ENCODE peak calls at places on chromosomes 3 and 15, in ten cellular contexts. One of them, this sample, is unnamed.

GRCh38 chr15:80977627-80978036 is 12.0 kb downstream of the MESD start:
- DNase-seq in RWPE1: no peak
- DNase-seq in fibroblast of lung: peak
- DNase-seq in uterus: peak
- DNase-seq in GM23338: peak
- DNase-seq in tibial nerve: peak
- DNase-seq in body of pancreas: peak
- DNase-seq in PC-3: peak
- DNase-seq in naive thymus-derived CD4-positive, alpha-beta T cell: no peak
- DNase-seq in sigmoid colon: peak
- DNase-seq in this sample: peak

GRCh38 chr15:72169921-72170611 is 27.5 kb downstream of the GRAMD2A start:
- DNase-seq in RWPE1: no peak
- DNase-seq in fibroblast of lung: no peak
- DNase-seq in uterus: no peak
- DNase-seq in GM23338: no peak
- DNase-seq in tibial nerve: no peak
- DNase-seq in body of pancreas: no peak
- DNase-seq in PC-3: no peak
- DNase-seq in naive thymus-derived CD4-positive, alpha-beta T cell: no peak
- DNase-seq in sigmoid colon: no peak
- DNase-seq in this sample: no peak

GRCh38 chr15:78968539-78969271 is 23.9 kb upstream of the CTSH start:
- DNase-seq in RWPE1: peak
- DNase-seq in fibroblast of lung: no peak
- DNase-seq in uterus: no peak
- DNase-seq in GM23338: peak
- DNase-seq in tibial nerve: no peak
- DNase-seq in body of pancreas: peak
- DNase-seq in PC-3: peak
- DNase-seq in naive thymus-derived CD4-positive, alpha-beta T cell: no peak
- DNase-seq in sigmoid colon: no peak
- DNase-seq in this sample: no peak

GRCh38 chr3:46378426-46378942 is 7.7 kb downstream of the CCR5 start:
- DNase-seq in RWPE1: peak
- DNase-seq in fibroblast of lung: peak
- DNase-seq in uterus: peak
- DNase-seq in GM23338: peak
- DNase-seq in tibial nerve: peak
- DNase-seq in body of pancreas: peak
- DNase-seq in PC-3: peak
- DNase-seq in naive thymus-derived CD4-positive, alpha-beta T cell: peak
- DNase-seq in sigmoid colon: peak
- DNase-seq in this sample: peak

GRCh38 chr15:52109559-52110451 is 2.8 kb downstream of the BCL2L10 start:
- DNase-seq in RWPE1: no peak
- DNase-seq in fibroblast of lung: no peak
- DNase-seq in uterus: no peak
- DNase-seq in GM23338: no peak
- DNase-seq in tibial nerve: no peak
- DNase-seq in body of pancreas: no peak
- DNase-seq in PC-3: no peak
- DNase-seq in naive thymus-derived CD4-positive, alpha-beta T cell: no peak
- DNase-seq in sigmoid colon: no peak
- DNase-seq in this sample: no peak

GRCh38 chr3:119665954-119666559 is 5.7 kb upstream of the POPDC2 start:
- DNase-seq in RWPE1: no peak
- DNase-seq in fibroblast of lung: no peak
- DNase-seq in uterus: no peak
- DNase-seq in GM23338: no peak
- DNase-seq in tibial nerve: no peak
- DNase-seq in body of pancreas: no peak
- DNase-seq in PC-3: no peak
- DNase-seq in naive thymus-derived CD4-positive, alpha-beta T cell: no peak
- DNase-seq in sigmoid colon: no peak
- DNase-seq in this sample: no peak

GRCh38 chr15:28984421-28985375 is 98.9 kb downstream of the APBA2 start:
- DNase-seq in RWPE1: no peak
- DNase-seq in fibroblast of lung: peak
- DNase-seq in uterus: no peak
- DNase-seq in GM23338: no peak
- DNase-seq in tibial nerve: no peak
- DNase-seq in body of pancreas: no peak
- DNase-seq in PC-3: no peak
- DNase-seq in naive thymus-derived CD4-positive, alpha-beta T cell: no peak
- DNase-seq in sigmoid colon: no peak
- DNase-seq in this sample: no peak

GRCh38 chr3:162799910-162800309 is 1303.3 kb downstream of the OTOL1 start:
- DNase-seq in RWPE1: no peak
- DNase-seq in fibroblast of lung: peak
- DNase-seq in uterus: no peak
- DNase-seq in GM23338: peak
- DNase-seq in tibial nerve: no peak
- DNase-seq in body of pancreas: no peak
- DNase-seq in PC-3: peak
- DNase-seq in naive thymus-derived CD4-positive, alpha-beta T cell: no peak
- DNase-seq in sigmoid colon: no peak
- DNase-seq in this sample: no peak

GRCh38 chr15:99268431-99268830 is 17.1 kb downstream of the LRRC28 start:
- DNase-seq in RWPE1: no peak
- DNase-seq in fibroblast of lung: no peak
- DNase-seq in uterus: no peak
- DNase-seq in GM23338: no peak
- DNase-seq in tibial nerve: no peak
- DNase-seq in body of pancreas: peak
- DNase-seq in PC-3: no peak
- DNase-seq in naive thymus-derived CD4-positive, alpha-beta T cell: no peak
- DNase-seq in sigmoid colon: no peak
- DNase-seq in this sample: no peak

GRCh38 chr15:68642491-68642845 is 63.7 kb downstream of the CORO2B start:
- DNase-seq in RWPE1: no peak
- DNase-seq in fibroblast of lung: peak
- DNase-seq in uterus: no peak
- DNase-seq in GM23338: peak
- DNase-seq in tibial nerve: no peak
- DNase-seq in body of pancreas: no peak
- DNase-seq in PC-3: no peak
- DNase-seq in naive thymus-derived CD4-positive, alpha-beta T cell: no peak
- DNase-seq in sigmoid colon: peak
- DNase-seq in this sample: no peak

GRCh38 chr15:25849431-25849921 is 13.7 kb downstream of the ATP10A start:
- DNase-seq in RWPE1: no peak
- DNase-seq in fibroblast of lung: peak
- DNase-seq in uterus: no peak
- DNase-seq in GM23338: peak
- DNase-seq in tibial nerve: no peak
- DNase-seq in body of pancreas: no peak
- DNase-seq in PC-3: peak
- DNase-seq in naive thymus-derived CD4-positive, alpha-beta T cell: peak
- DNase-seq in sigmoid colon: peak
- DNase-seq in this sample: peak

GRCh38 chr15:45399381-45400212 is 21.3 kb upstream of the GATM start:
- DNase-seq in RWPE1: peak
- DNase-seq in fibroblast of lung: peak
- DNase-seq in uterus: no peak
- DNase-seq in GM23338: peak
- DNase-seq in tibial nerve: no peak
- DNase-seq in body of pancreas: no peak
- DNase-seq in PC-3: peak
- DNase-seq in naive thymus-derived CD4-positive, alpha-beta T cell: peak
- DNase-seq in sigmoid colon: no peak
- DNase-seq in this sample: peak

GRCh38 chr15:39918688-39919385 is 1.2 kb downstream of the GPR176 start:
- DNase-seq in RWPE1: peak
- DNase-seq in fibroblast of lung: peak
- DNase-seq in uterus: no peak
- DNase-seq in GM23338: no peak
- DNase-seq in tibial nerve: no peak
- DNase-seq in body of pancreas: no peak
- DNase-seq in PC-3: peak
- DNase-seq in naive thymus-derived CD4-positive, alpha-beta T cell: no peak
- DNase-seq in sigmoid colon: no peak
- DNase-seq in this sample: no peak

GRCh38 chr15:39921274-39921638 is 1.2 kb upstream of the GPR176 start:
- DNase-seq in RWPE1: no peak
- DNase-seq in fibroblast of lung: no peak
- DNase-seq in uterus: no peak
- DNase-seq in GM23338: no peak
- DNase-seq in tibial nerve: no peak
- DNase-seq in body of pancreas: no peak
- DNase-seq in PC-3: no peak
- DNase-seq in naive thymus-derived CD4-positive, alpha-beta T cell: no peak
- DNase-seq in sigmoid colon: no peak
- DNase-seq in this sample: no peak

GRCh38 chr15:39920510-39921273 is 626 bp upstream of the GPR176 start:
- DNase-seq in RWPE1: peak
- DNase-seq in fibroblast of lung: peak
- DNase-seq in uterus: peak
- DNase-seq in GM23338: peak
- DNase-seq in tibial nerve: peak
- DNase-seq in body of pancreas: peak
- DNase-seq in PC-3: peak
- DNase-seq in naive thymus-derived CD4-positive, alpha-beta T cell: peak
- DNase-seq in sigmoid colon: peak
- DNase-seq in this sample: peak

GRCh38 chr15:39919396-39919739 is 698 bp downstream of the GPR176 start:
- DNase-seq in RWPE1: no peak
- DNase-seq in fibroblast of lung: no peak
- DNase-seq in uterus: no peak
- DNase-seq in GM23338: peak
- DNase-seq in tibial nerve: no peak
- DNase-seq in body of pancreas: no peak
- DNase-seq in PC-3: no peak
- DNase-seq in naive thymus-derived CD4-positive, alpha-beta T cell: no peak
- DNase-seq in sigmoid colon: no peak
- DNase-seq in this sample: no peak

DNA sequence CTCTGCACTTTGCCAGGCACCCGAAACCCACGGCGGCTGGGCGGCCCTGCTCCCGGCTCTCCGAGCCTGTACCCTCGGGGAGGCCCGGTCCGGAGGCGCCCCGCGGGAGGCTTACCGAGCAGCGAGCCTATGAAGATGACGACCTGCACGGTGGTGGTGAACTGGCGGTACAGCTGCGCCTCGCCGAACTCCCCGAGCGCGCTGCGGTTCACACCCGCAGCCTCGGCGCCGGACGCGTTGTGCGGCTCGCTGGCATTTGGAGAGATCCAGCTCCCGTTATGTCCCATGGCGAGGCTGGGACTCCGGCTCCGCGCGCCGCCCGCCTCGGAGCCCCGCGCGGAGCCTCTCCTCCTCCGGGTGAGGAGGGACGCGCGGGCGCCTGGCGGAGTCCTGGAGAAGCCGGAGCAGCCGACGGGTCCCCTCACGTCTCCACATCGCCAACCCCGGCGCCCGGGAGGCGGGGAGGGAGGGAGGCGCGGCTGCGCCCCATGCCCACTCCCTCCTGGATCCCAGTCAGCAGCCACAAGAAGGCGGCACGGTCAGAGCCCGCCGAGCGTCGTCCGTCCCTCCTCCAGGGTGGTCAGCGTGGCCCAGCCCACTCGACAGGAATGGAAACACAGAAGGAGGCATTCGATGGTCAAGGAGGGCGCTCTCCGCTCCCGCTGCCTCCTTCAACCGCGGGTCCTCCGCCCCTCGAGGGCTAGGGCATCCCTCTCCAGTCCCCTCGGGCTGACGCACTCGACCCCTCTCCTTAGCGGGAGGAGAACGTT is at the start of gene GPR176:
- DNase-seq in RWPE1: peak
- DNase-seq in fibroblast of lung: peak
- DNase-seq in uterus: peak
- DNase-seq in GM23338: peak
- DNase-seq in tibial nerve: no peak
- DNase-seq in body of pancreas: peak
- DNase-seq in PC-3: peak
- DNase-seq in naive thymus-derived CD4-positive, alpha-beta T cell: peak
- DNase-seq in sigmoid colon: peak
- DNase-seq in this sample: peak
- H3K27ac ChIP-seq in RWPE1: peak
- H3K27ac ChIP-seq in fibroblast of lung: peak
- H3K27ac ChIP-seq in uterus: peak
- H3K27ac ChIP-seq in GM23338: peak
- H3K27ac ChIP-seq in tibial nerve: peak
- H3K27ac ChIP-seq in body of pancreas: peak
- H3K27ac ChIP-seq in PC-3: peak
- H3K27ac ChIP-seq in naive thymus-derived CD4-positive, alpha-beta T cell: no peak
- H3K27ac ChIP-seq in sigmoid colon: peak
- H3K27ac ChIP-seq in this sample: no peak

GRCh38 chr3:114314259-114314658 is 20.4 kb downstream of the TIGIT start:
- DNase-seq in RWPE1: no peak
- DNase-seq in fibroblast of lung: no peak
- DNase-seq in uterus: no peak
- DNase-seq in GM23338: no peak
- DNase-seq in tibial nerve: no peak
- DNase-seq in body of pancreas: no peak
- DNase-seq in PC-3: no peak
- DNase-seq in naive thymus-derived CD4-positive, alpha-beta T cell: no peak
- DNase-seq in sigmoid colon: no peak
- DNase-seq in this sample: no peak
- H3K27ac ChIP-seq in RWPE1: no peak
- H3K27ac ChIP-seq in fibroblast of lung: no peak
- H3K27ac ChIP-seq in uterus: no peak
- H3K27ac ChIP-seq in GM23338: no peak
- H3K27ac ChIP-seq in tibial nerve: no peak
- H3K27ac ChIP-seq in body of pancreas: no peak
- H3K27ac ChIP-seq in PC-3: no peak
- H3K27ac ChIP-seq in naive thymus-derived CD4-positive, alpha-beta T cell: no peak
- H3K27ac ChIP-seq in sigmoid colon: no peak
- H3K27ac ChIP-seq in this sample: no peak

GRCh38 chr15:43702701-43703433 is 9.2 kb downstream of the CKMT1A start:
- DNase-seq in RWPE1: no peak
- DNase-seq in fibroblast of lung: no peak
- DNase-seq in uterus: no peak
- DNase-seq in GM23338: no peak
- DNase-seq in tibial nerve: no peak
- DNase-seq in body of pancreas: no peak
- DNase-seq in PC-3: no peak
- DNase-seq in naive thymus-derived CD4-positive, alpha-beta T cell: no peak
- DNase-seq in sigmoid colon: no peak
- DNase-seq in this sample: no peak
- H3K27ac ChIP-seq in RWPE1: no peak
- H3K27ac ChIP-seq in fibroblast of lung: no peak
- H3K27ac ChIP-seq in uterus: no peak
- H3K27ac ChIP-seq in GM23338: no peak
- H3K27ac ChIP-seq in tibial nerve: no peak
- H3K27ac ChIP-seq in body of pancreas: no peak
- H3K27ac ChIP-seq in PC-3: no peak
- H3K27ac ChIP-seq in naive thymus-derived CD4-positive, alpha-beta T cell: no peak
- H3K27ac ChIP-seq in sigmoid colon: no peak
- H3K27ac ChIP-seq in this sample: no peak

DNA sequence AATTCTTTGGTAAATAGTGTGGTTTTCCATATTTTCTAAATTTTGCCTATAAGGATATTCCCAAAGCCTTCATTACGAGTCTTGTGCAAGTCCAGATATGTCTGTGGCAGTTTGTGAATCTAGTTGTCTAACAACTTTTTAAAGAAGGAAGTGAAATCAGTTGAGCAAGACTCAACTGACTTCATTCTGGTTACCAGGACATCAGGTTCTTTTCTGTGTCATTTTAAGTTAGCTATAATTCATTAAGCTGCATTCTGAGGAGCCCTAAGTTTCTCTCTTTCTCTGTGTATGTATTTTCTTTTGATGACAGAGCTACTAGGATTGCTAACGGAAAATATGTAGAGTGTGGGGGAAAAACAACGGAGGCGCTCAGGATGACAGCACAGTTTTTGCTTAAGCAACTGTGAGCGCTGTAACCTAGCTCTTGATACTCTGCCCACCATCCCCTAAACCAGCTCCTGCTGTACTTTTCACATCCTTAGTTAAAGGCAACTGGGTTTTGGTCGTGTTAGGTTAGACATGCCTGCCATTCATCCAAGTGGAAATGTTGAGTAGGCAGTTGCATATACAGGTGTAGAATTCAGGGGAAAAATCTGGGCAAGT is 9.1 kb downstream of the MFSD1 start:
- DNase-seq in RWPE1: no peak
- DNase-seq in fibroblast of lung: no peak
- DNase-seq in uterus: no peak
- DNase-seq in GM23338: no peak
- DNase-seq in tibial nerve: no peak
- DNase-seq in body of pancreas: no peak
- DNase-seq in PC-3: no peak
- DNase-seq in naive thymus-derived CD4-positive, alpha-beta T cell: no peak
- DNase-seq in sigmoid colon: no peak
- DNase-seq in this sample: no peak
- H3K27ac ChIP-seq in RWPE1: no peak
- H3K27ac ChIP-seq in fibroblast of lung: no peak
- H3K27ac ChIP-seq in uterus: no peak
- H3K27ac ChIP-seq in GM23338: no peak
- H3K27ac ChIP-seq in tibial nerve: peak
- H3K27ac ChIP-seq in body of pancreas: peak
- H3K27ac ChIP-seq in PC-3: no peak
- H3K27ac ChIP-seq in naive thymus-derived CD4-positive, alpha-beta T cell: no peak
- H3K27ac ChIP-seq in sigmoid colon: peak
- H3K27ac ChIP-seq in this sample: peak

This sample was measured in adrenal gland.